ENCODE peak calls at places on chromosome 22, in four cellular contexts. M is K562, V is fibroblast of the aortic adventitia, B is epithelial cell of esophagus. G is an unnamed sample.

GRCh38 chr22:46066691-46067090 is 83.6 kb upstream of the PPARA start:
- DNase-seq in M (no peak), V (peak; percentile 70), B (peak; percentile 64), G (no peak)

GRCh38 chr22:29716814-29717213 is 3.0 kb upstream of the CABP7 start:
- DNase-seq in M (peak; percentile 66), V (peak; percentile 79), B (peak; percentile 76), G (peak; percentile 33)

GRCh38 chr22:41178425-41178975 is 26.6 kb upstream of the L3MBTL2 start:
- DNase-seq in M (no peak), V (no peak), B (no peak), G (no peak)

GRCh38 chr22:48795664-48796063 is 1032.0 kb downstream of the BRD1 start:
- DNase-seq in M (no peak), V (no peak), B (no peak), G (no peak)

GRCh38 chr22:49518436-49518970 is 309.2 kb downstream of the BRD1 start:
- DNase-seq in M (no peak), V (no peak), B (no peak), G (no peak)

GRCh38 chr22:45612940-45613339 is 58.7 kb upstream of the ATXN10 start:
- DNase-seq in M (no peak), V (peak; percentile 47), B (no peak), G (no peak)

GRCh38 chr22:48103126-48103875 is 1340.9 kb downstream of the TBC1D22A start:
- DNase-seq in M (no peak), V (no peak), B (no peak), G (no peak)

GRCh38 chr22:29825578-29825977 is 12.5 kb downstream of the ASCC2 start:
- DNase-seq in M (no peak), V (no peak), B (no peak), G (no peak)

GRCh38 chr22:38953577-38954413 is 3.6 kb upstream of the APOBEC3A start:
- DNase-seq in M (no peak), V (no peak), B (peak; percentile 90), G (no peak)

GRCh38 chr22:49863936-49864335 is 10.3 kb downstream of the ZBED4 start:
- DNase-seq in M (no peak), V (no peak), B (no peak), G (no peak)

GRCh38 chr22:25027959-25028840 is 75.7 kb downstream of the KIAA1671 start:
- DNase-seq in M (peak; percentile 45), V (peak; percentile 31), B (peak; percentile 48), G (no peak)

GRCh38 chr22:30591191-30591587 is 521 bp downstream of the PES1 start:
- DNase-seq in M (no peak), V (peak; percentile 60), B (peak; percentile 24), G (no peak)

GRCh38 chr22:24474221-24474620 is 20.9 kb upstream of the UPB1 start:
- DNase-seq in M (no peak), V (peak; percentile 92), B (peak; percentile 53), G (peak; percentile 46)

GRCh38 chr22:33932997-33933396 is 12.7 kb upstream of the LARGE1 start:
- DNase-seq in M (no peak), V (no peak), B (peak; percentile 21), G (no peak)

GRCh38 chr22:50444663-50445062 is 30.2 kb downstream of the SBF1 start:
- DNase-seq in M (no peak), V (peak; percentile 78), B (peak; percentile 24), G (peak; percentile 30)

GRCh38 chr22:19019029-19019678 is 83.1 kb upstream of the PRODH start:
- DNase-seq in M (peak; percentile 20), V (no peak), B (no peak), G (no peak)

GRCh38 chr22:31789803-31790202 is 36.0 kb downstream of the DEPDC5 start:
- DNase-seq in M (no peak), V (peak; percentile 0), B (no peak), G (no peak)
- H3K4me3 ChIP-seq in M (no peak overlapping the region), V (no peak overlapping the region), B (no peak overlapping the region), G (no peak overlapping the region)

DNA sequence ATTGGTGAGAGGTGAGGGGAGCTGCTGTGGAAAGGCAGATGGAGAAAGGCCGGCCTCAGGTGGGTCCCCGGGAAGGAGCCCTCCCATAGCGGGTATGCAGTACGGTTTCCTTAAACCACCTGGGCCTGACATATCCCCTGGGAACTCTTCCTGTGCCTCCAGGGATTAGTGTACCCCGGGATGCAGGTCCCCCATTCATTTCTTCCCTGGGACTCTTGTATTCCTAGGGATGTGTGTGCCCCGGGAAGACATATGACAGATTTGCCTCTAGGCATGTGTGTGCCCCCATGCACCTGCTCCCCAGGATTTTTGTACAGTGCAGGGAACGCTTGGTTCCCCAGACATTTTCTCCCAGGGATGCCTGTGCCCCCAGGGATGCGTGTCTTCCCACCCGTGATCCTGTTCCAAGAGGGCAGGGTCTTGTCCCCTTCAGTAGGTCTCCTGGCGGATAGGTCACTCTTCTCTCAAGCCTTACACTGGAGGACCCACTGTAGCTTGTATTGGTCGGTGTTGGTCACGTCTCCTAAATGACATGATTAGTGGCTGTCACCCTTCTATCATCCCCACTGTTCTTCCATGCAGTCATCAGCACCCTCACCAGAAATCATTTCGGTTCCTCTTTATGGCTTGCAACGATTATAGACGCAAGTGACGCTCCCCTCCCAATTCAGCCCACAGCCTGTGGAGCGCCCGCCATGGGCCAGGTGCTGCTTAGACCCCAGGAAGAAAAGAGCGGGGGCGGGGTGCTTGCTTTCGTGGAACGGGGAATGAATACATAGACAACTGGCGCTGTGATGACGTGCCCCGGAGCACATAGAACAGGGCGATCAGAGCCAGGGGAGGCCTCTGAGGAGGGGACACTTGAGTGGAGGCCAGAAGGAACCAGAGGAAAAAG is 1.3 kb downstream of the PARVB start:
- DNase-seq in M (peak; percentile 39), V (no peak), B (no peak), G (no peak)
- H3K4me3 ChIP-seq in M (peak overlapping the region; percentile 69), V (peak overlapping the region; percentile 69), B (no peak overlapping the region), G (peak overlapping the region; percentile 65)

DNA sequence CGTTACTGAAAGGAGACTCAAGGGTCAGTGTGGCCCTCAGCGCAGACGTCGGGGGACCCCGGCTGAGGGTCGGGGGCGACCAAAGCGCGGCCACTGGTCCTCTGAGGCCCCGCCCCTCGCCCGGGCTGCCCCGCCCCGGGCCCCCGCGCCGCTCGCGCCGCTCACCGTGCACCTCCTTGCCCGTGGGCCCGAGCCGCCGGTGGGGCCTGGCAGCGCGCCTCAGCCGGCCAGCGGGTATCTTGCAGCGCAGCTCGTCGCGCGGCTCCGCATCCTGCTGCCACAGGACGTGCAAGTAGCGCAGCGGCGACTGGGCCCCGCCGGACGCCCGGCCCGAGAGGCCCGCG is 416 bp downstream of the ANKRD54 start:
- DNase-seq in M (peak; percentile 69), V (no peak), B (no peak), G (no peak)
- H3K4me3 ChIP-seq in M (peak overlapping the region; percentile 77), V (peak overlapping the region; percentile 79), B (peak overlapping the region; percentile 59), G (peak overlapping the region; percentile 67)

GRCh38 chr22:42287174-42287890 is 16.9 kb upstream of the TCF20 start:
- DNase-seq in M (no peak), V (no peak), B (no peak), G (no peak)
- H3K4me3 ChIP-seq in M (no peak overlapping the region), V (no peak overlapping the region), B (no peak overlapping the region), G (no peak overlapping the region)

GRCh38 chr22:32587449-32587848 is 112.8 kb downstream of the FBXO7 start:
- DNase-seq in M (no peak), V (peak; percentile 66), B (no peak), G (peak; percentile 42)
- H3K4me3 ChIP-seq in M (no peak overlapping the region), V (no peak overlapping the region), B (no peak overlapping the region), G (no peak overlapping the region)

GRCh38 chr22:26584010-26584409 is 5.9 kb downstream of the TPST2 start:
- DNase-seq in M (no peak), V (no peak), B (no peak), G (no peak)

GRCh38 chr22:26587991-26588613 is 1.8 kb downstream of the TPST2 start:
- DNase-seq in M (no peak), V (peak; percentile 24), B (no peak), G (no peak)

GRCh38 chr22:26581769-26582168 is 8.2 kb downstream of the TPST2 start:
- DNase-seq in M (no peak), V (no peak), B (no peak), G (no peak)

GRCh38 chr22:26586556-26587325 is 3.2 kb downstream of the TPST2 start:
- DNase-seq in M (no peak), V (no peak), B (no peak), G (no peak)

GRCh38 chr22:26585104-26585790 is 4.7 kb downstream of the TPST2 start:
- DNase-seq in M (no peak), V (peak; percentile 70), B (peak; percentile 66), G (peak; percentile 39)
- H3K4me3 ChIP-seq in M (peak overlapping the region; percentile 16), V (no peak overlapping the region), B (no peak overlapping the region), G (no peak overlapping the region)

DNA sequence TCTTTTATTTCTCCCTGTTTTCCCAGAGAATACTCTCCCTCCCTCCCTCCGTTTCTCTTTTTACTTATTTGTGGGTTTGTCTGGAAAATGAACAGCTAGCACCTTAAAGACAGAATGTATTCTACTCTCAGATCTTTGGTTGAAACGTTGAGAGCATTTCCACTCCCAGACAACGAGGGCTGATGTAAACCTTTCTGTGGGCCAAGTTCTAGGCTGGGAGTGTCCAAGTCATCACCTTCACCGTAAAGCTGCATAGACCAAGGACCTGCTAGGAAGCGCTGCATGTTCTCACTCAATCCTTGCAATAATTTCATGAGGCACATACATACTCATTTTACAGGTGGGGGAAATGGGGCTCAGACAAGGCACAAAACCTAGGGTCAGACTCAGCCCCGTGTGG is 32.4 kb downstream of the MYH9 start:
- DNase-seq in M (no peak), V (peak; percentile 75), B (no peak), G (no peak)
- H3K4me3 ChIP-seq in M (no peak overlapping the region), V (peak overlapping the region; percentile 23), B (no peak overlapping the region), G (no peak overlapping the region)

G was measured in skeletal muscle cell.